ENCODE peak calls at places on chromosome X, in four cellular contexts. K is tibial artery, D is T-cell, I is T-helper 2 cell. E is an unnamed sample.

GRCh38 chrX:95367286-95367685 is 1317.4 kb upstream of the DIAPH2 start:
- DNase-seq in K (no peak), D (no peak), I (no peak), E (no peak)

GRCh38 chrX:2587146-2587545 is 86.4 kb upstream of the DHRSX start:
- DNase-seq in K (no peak), D (no peak), I (no peak), E (no peak)

GRCh38 chrX:129593137-129593536 is 53.1 kb downstream of the OCRL start:
- DNase-seq in K (no peak), D (no peak), I (no peak), E (no peak)

GRCh38 chrX:49186125-49187027 is at the start of gene PRICKLE3:
- DNase-seq in K (peak), D (peak), I (peak), E (peak)

GRCh38 chrX:48818866-48819265 is 7.4 kb upstream of the ERAS start:
- DNase-seq in K (no peak), D (no peak), I (no peak), E (no peak)

GRCh38 chrX:38803286-38803608 is 2.0 kb downstream of the MID1IP1 start:
- DNase-seq in K (no peak), D (no peak), I (no peak), E (no peak)

GRCh38 chrX:134999469-134999868 is 8.7 kb downstream of the SMIM10 start:
- DNase-seq in K (no peak), D (no peak), I (no peak), E (no peak)

GRCh38 chrX:130878350-130879341 is 24.4 kb downstream of the ENOX2 start:
- DNase-seq in K (peak), D (no peak), I (no peak), E (no peak)

E was measured in T-helper 1 cell.